ENCODE peak calls at places on chromosomes 1 and 21, in six cellular contexts. R, O, Z, D, Q and V are unnamed samples.

GRCh38 chr21:26719750-26720149 is 125.5 kb downstream of the ADAMTS1 start:
- DNase-seq in R (no peak), O (peak; percentile 10), Z (no peak), D (no peak), Q (no peak), V (no peak)

GRCh38 chr1:30900931-30901560 is 7.5 kb downstream of the SDC3 start:
- DNase-seq in R (no peak), O (no peak), Z (no peak), D (no peak), Q (no peak), V (no peak)

GRCh38 chr1:46718340-46718726 is 581 bp downstream of the EFCAB14 start:
- DNase-seq in R (no peak), O (no peak), Z (peak; percentile 27), D (no peak), Q (no peak), V (no peak)

GRCh38 chr1:183163311-183163710 is 22.8 kb upstream of the LAMC2 start:
- DNase-seq in R (no peak), O (no peak), Z (peak; percentile 53), D (no peak), Q (no peak), V (no peak)

GRCh38 chr1:235601087-235601486 is 48.5 kb downstream of the GNG4 start:
- DNase-seq in R (no peak), O (no peak), Z (no peak), D (peak; percentile 47), Q (peak; percentile 57), V (no peak)

GRCh38 chr1:68120136-68120791 is 69.8 kb upstream of the DIRAS3 start:
- DNase-seq in R (no peak), O (peak; percentile 45), Z (peak; percentile 77), D (peak; percentile 39), Q (peak; percentile 81), V (no peak)

GRCh38 chr1:233802611-233803010 is 101.9 kb upstream of the SLC35F3 start:
- DNase-seq in R (no peak), O (no peak), Z (no peak), D (no peak), Q (no peak), V (no peak)

GRCh38 chr1:197807739-197808453 is 32.6 kb upstream of the DENND1B start:
- DNase-seq in R (no peak), O (no peak), Z (no peak), D (no peak), Q (no peak), V (no peak)

GRCh38 chr1:225253784-225254183 is 174.1 kb downstream of the LBR start:
- DNase-seq in R (no peak), O (no peak), Z (no peak), D (no peak), Q (no peak), V (no peak)

GRCh38 chr1:115112496-115113375 is 23.4 kb upstream of the TSPAN2 start:
- DNase-seq in R (no peak), O (no peak), Z (peak; percentile 49), D (peak; percentile 7), Q (peak; percentile 39), V (peak; percentile 38)

GRCh38 chr1:194568610-194569009 is 1382.2 kb upstream of the B3GALT2 start:
- DNase-seq in R (no peak), O (no peak), Z (no peak), D (no peak), Q (no peak), V (no peak)

GRCh38 chr1:155463865-155464264 is 98.7 kb downstream of the ASH1L start:
- DNase-seq in R (no peak), O (no peak), Z (peak; percentile 69), D (no peak), Q (no peak), V (no peak)

GRCh38 chr1:178278135-178278534 is 184.2 kb downstream of the RASAL2 start:
- DNase-seq in R (no peak), O (no peak), Z (no peak), D (no peak), Q (no peak), V (no peak)

GRCh38 chr1:218330043-218330623 is 15.0 kb upstream of the TGFB2 start:
- DNase-seq in R (no peak), O (peak; percentile 34), Z (peak; percentile 42), D (peak; percentile 31), Q (peak; percentile 67), V (no peak)

GRCh38 chr1:240492832-240493440 is 119.0 kb downstream of the GREM2 start:
- DNase-seq in R (no peak), O (no peak), Z (no peak), D (no peak), Q (no peak), V (no peak)

GRCh38 chr1:3453203-3453761 is 1.2 kb upstream of the ARHGEF16 start:
- DNase-seq in R (peak; percentile 69), O (peak; percentile 61), Z (peak; percentile 94), D (peak; percentile 36), Q (peak; percentile 79), V (peak; percentile 65)

GRCh38 chr1:111463029-111463683 is 10.6 kb upstream of the C1orf162 start:
- DNase-seq in R (no peak), O (no peak), Z (peak; percentile 13), D (no peak), Q (no peak), V (no peak)

GRCh38 chr1:19388980-19389379 is 76.9 kb downstream of the SLC66A1 start:
- DNase-seq in R (no peak), O (no peak), Z (no peak), D (no peak), Q (no peak), V (no peak)

GRCh38 chr1:237393632-237394031 is 351.6 kb downstream of the RYR2 start:
- DNase-seq in R (no peak), O (no peak), Z (no peak), D (no peak), Q (no peak), V (no peak)

GRCh38 chr1:53321366-53321765 is 6.5 kb downstream of the LRP8 start:
- DNase-seq in R (no peak), O (no peak), Z (no peak), D (no peak), Q (peak; percentile 56), V (no peak)

GRCh38 chr21:36864974-36865373 is 101.5 kb downstream of the HLCS start:
- DNase-seq in R (no peak), O (no peak), Z (no peak), D (no peak), Q (no peak), V (no peak)

GRCh38 chr1:206421616-206422355 is 48.5 kb upstream of the IKBKE start:
- DNase-seq in R (no peak), O (no peak), Z (no peak), D (no peak), Q (no peak), V (no peak)

GRCh38 chr1:235876292-235876914 is 9.7 kb upstream of the LYST start:
- DNase-seq in R (no peak), O (no peak), Z (no peak), D (peak; percentile 16), Q (no peak), V (no peak)

GRCh38 chr1:39326836-39327235 is 122.3 kb downstream of the MACF1 start:
- DNase-seq in R (no peak), O (no peak), Z (no peak), D (no peak), Q (no peak), V (no peak)

GRCh38 chr21:18060402-18060801 is 184.2 kb upstream of the CHODL start:
- DNase-seq in R (no peak), O (no peak), Z (no peak), D (no peak), Q (no peak), V (no peak)

GRCh38 chr1:151855997-151856396 is 2.5 kb upstream of the THEM5 start:
- DNase-seq in R (no peak), O (no peak), Z (peak; percentile 6), D (no peak), Q (no peak), V (no peak)

GRCh38 chr1:110846861-110847260 is 26.1 kb upstream of the CD53 start:
- DNase-seq in R (no peak), O (no peak), Z (no peak), D (no peak), Q (no peak), V (no peak)